ENCODE peak calls at places on chromosomes 11 and 22, in ten cellular contexts. One of them, this sample, is unnamed.

GRCh38 chr22:45742866-45743450 is 71.3 kb downstream of the ATXN10 start:
- DNase-seq in activated T-helper 2 cell treated with anti-CD3 and anti-CD28 coated beads, Interferon-gamma antibody, Interleukin-2, Interleukin-4, amounts not matched to agents 10 μg/mL and 5 μg/mL and 100 μg/mL, durations not matched to agents 14 hours and 24 hours and 36 hours: no peak
- DNase-seq in HT1080: peak; percentile 16
- DNase-seq in A172: no peak
- DNase-seq in A673: peak; percentile 11
- DNase-seq in stimulated activated CD4-positive, alpha-beta T cell treated with anti-CD3 and anti-CD28 coated beads, Interleukin-15, amount 100 ng/mL, for 1 hour: no peak
- DNase-seq in left colon: no peak
- DNase-seq in EL: peak; percentile 65
- DNase-seq in CD8-positive, alpha-beta memory T cell: no peak
- DNase-seq in KG1: peak; percentile 6
- DNase-seq in this sample: no peak

GRCh38 chr22:40036591-40037225 is 42.0 kb downstream of the FAM83F start:
- DNase-seq in activated T-helper 2 cell treated with anti-CD3 and anti-CD28 coated beads, Interferon-gamma antibody, Interleukin-2, Interleukin-4, amounts not matched to agents 10 μg/mL and 5 μg/mL and 100 μg/mL, durations not matched to agents 14 hours and 24 hours and 36 hours: peak; percentile 50
- DNase-seq in HT1080: peak; percentile 64
- DNase-seq in A172: peak; percentile 53
- DNase-seq in A673: peak; percentile 78
- DNase-seq in stimulated activated CD4-positive, alpha-beta T cell treated with anti-CD3 and anti-CD28 coated beads, Interleukin-15, amount 100 ng/mL, for 1 hour: peak; percentile 26
- DNase-seq in left colon: peak; percentile 60
- DNase-seq in EL: peak; percentile 70
- DNase-seq in CD8-positive, alpha-beta memory T cell: peak; percentile 18
- DNase-seq in KG1: peak; percentile 28
- DNase-seq in this sample: no peak

GRCh38 chr11:114040706-114041211 is 18.8 kb upstream of the ZBTB16 start:
- DNase-seq in activated T-helper 2 cell treated with anti-CD3 and anti-CD28 coated beads, Interferon-gamma antibody, Interleukin-2, Interleukin-4, amounts not matched to agents 10 μg/mL and 5 μg/mL and 100 μg/mL, durations not matched to agents 14 hours and 24 hours and 36 hours: no peak
- DNase-seq in HT1080: peak; percentile 49
- DNase-seq in A172: peak; percentile 41
- DNase-seq in A673: peak; percentile 27
- DNase-seq in stimulated activated CD4-positive, alpha-beta T cell treated with anti-CD3 and anti-CD28 coated beads, Interleukin-15, amount 100 ng/mL, for 1 hour: no peak
- DNase-seq in left colon: peak; percentile 66
- DNase-seq in EL: peak; percentile 4
- DNase-seq in CD8-positive, alpha-beta memory T cell: no peak
- DNase-seq in KG1: no peak
- DNase-seq in this sample: no peak

GRCh38 chr11:77262803-77263202 is 38.7 kb downstream of the GDPD4 start:
- DNase-seq in activated T-helper 2 cell treated with anti-CD3 and anti-CD28 coated beads, Interferon-gamma antibody, Interleukin-2, Interleukin-4, amounts not matched to agents 10 μg/mL and 5 μg/mL and 100 μg/mL, durations not matched to agents 14 hours and 24 hours and 36 hours: no peak
- DNase-seq in HT1080: no peak
- DNase-seq in A172: no peak
- DNase-seq in A673: no peak
- DNase-seq in stimulated activated CD4-positive, alpha-beta T cell treated with anti-CD3 and anti-CD28 coated beads, Interleukin-15, amount 100 ng/mL, for 1 hour: no peak
- DNase-seq in left colon: no peak
- DNase-seq in EL: no peak
- DNase-seq in CD8-positive, alpha-beta memory T cell: no peak
- DNase-seq in KG1: no peak
- DNase-seq in this sample: no peak

GRCh38 chr11:32006799-32007388 is 84.0 kb upstream of the RCN1 start:
- DNase-seq in activated T-helper 2 cell treated with anti-CD3 and anti-CD28 coated beads, Interferon-gamma antibody, Interleukin-2, Interleukin-4, amounts not matched to agents 10 μg/mL and 5 μg/mL and 100 μg/mL, durations not matched to agents 14 hours and 24 hours and 36 hours: no peak
- DNase-seq in HT1080: peak; percentile 52
- DNase-seq in A172: peak; percentile 68
- DNase-seq in A673: peak; percentile 89
- DNase-seq in stimulated activated CD4-positive, alpha-beta T cell treated with anti-CD3 and anti-CD28 coated beads, Interleukin-15, amount 100 ng/mL, for 1 hour: no peak
- DNase-seq in left colon: no peak
- DNase-seq in EL: peak; percentile 65
- DNase-seq in CD8-positive, alpha-beta memory T cell: no peak
- DNase-seq in KG1: peak; percentile 6
- DNase-seq in this sample: no peak

GRCh38 chr11:87290304-87290922 is 252.7 kb downstream of the TMEM135 start:
- DNase-seq in activated T-helper 2 cell treated with anti-CD3 and anti-CD28 coated beads, Interferon-gamma antibody, Interleukin-2, Interleukin-4, amounts not matched to agents 10 μg/mL and 5 μg/mL and 100 μg/mL, durations not matched to agents 14 hours and 24 hours and 36 hours: no peak
- DNase-seq in HT1080: peak; percentile 22
- DNase-seq in A172: peak; percentile 21
- DNase-seq in A673: peak; percentile 91
- DNase-seq in stimulated activated CD4-positive, alpha-beta T cell treated with anti-CD3 and anti-CD28 coated beads, Interleukin-15, amount 100 ng/mL, for 1 hour: no peak
- DNase-seq in left colon: no peak
- DNase-seq in EL: peak; percentile 63
- DNase-seq in CD8-positive, alpha-beta memory T cell: no peak
- DNase-seq in KG1: peak; percentile 66
- DNase-seq in this sample: no peak

GRCh38 chr22:48528221-48528915 is 1299.3 kb downstream of the BRD1 start:
- DNase-seq in activated T-helper 2 cell treated with anti-CD3 and anti-CD28 coated beads, Interferon-gamma antibody, Interleukin-2, Interleukin-4, amounts not matched to agents 10 μg/mL and 5 μg/mL and 100 μg/mL, durations not matched to agents 14 hours and 24 hours and 36 hours: no peak
- DNase-seq in HT1080: no peak
- DNase-seq in A172: no peak
- DNase-seq in A673: no peak
- DNase-seq in stimulated activated CD4-positive, alpha-beta T cell treated with anti-CD3 and anti-CD28 coated beads, Interleukin-15, amount 100 ng/mL, for 1 hour: no peak
- DNase-seq in left colon: no peak
- DNase-seq in EL: no peak
- DNase-seq in CD8-positive, alpha-beta memory T cell: no peak
- DNase-seq in KG1: no peak
- DNase-seq in this sample: no peak

GRCh38 chr22:50107529-50107928 is 17.7 kb downstream of the MOV10L1 start:
- DNase-seq in activated T-helper 2 cell treated with anti-CD3 and anti-CD28 coated beads, Interferon-gamma antibody, Interleukin-2, Interleukin-4, amounts not matched to agents 10 μg/mL and 5 μg/mL and 100 μg/mL, durations not matched to agents 14 hours and 24 hours and 36 hours: no peak
- DNase-seq in HT1080: no peak
- DNase-seq in A172: no peak
- DNase-seq in A673: no peak
- DNase-seq in stimulated activated CD4-positive, alpha-beta T cell treated with anti-CD3 and anti-CD28 coated beads, Interleukin-15, amount 100 ng/mL, for 1 hour: no peak
- DNase-seq in left colon: no peak
- DNase-seq in EL: no peak
- DNase-seq in CD8-positive, alpha-beta memory T cell: no peak
- DNase-seq in KG1: no peak
- DNase-seq in this sample: no peak

GRCh38 chr11:75524576-75525432 is 937 bp downstream of the GDPD5 start:
- DNase-seq in activated T-helper 2 cell treated with anti-CD3 and anti-CD28 coated beads, Interferon-gamma antibody, Interleukin-2, Interleukin-4, amounts not matched to agents 10 μg/mL and 5 μg/mL and 100 μg/mL, durations not matched to agents 14 hours and 24 hours and 36 hours: no peak
- DNase-seq in HT1080: peak; percentile 78
- DNase-seq in A172: peak; percentile 69
- DNase-seq in A673: no peak
- DNase-seq in stimulated activated CD4-positive, alpha-beta T cell treated with anti-CD3 and anti-CD28 coated beads, Interleukin-15, amount 100 ng/mL, for 1 hour: no peak
- DNase-seq in left colon: peak; percentile 47
- DNase-seq in EL: peak; percentile 34
- DNase-seq in CD8-positive, alpha-beta memory T cell: peak; percentile 29
- DNase-seq in KG1: no peak
- DNase-seq in this sample: peak; percentile 20

GRCh38 chr11:36126703-36127102 is 162.5 kb downstream of the COMMD9 start:
- DNase-seq in activated T-helper 2 cell treated with anti-CD3 and anti-CD28 coated beads, Interferon-gamma antibody, Interleukin-2, Interleukin-4, amounts not matched to agents 10 μg/mL and 5 μg/mL and 100 μg/mL, durations not matched to agents 14 hours and 24 hours and 36 hours: no peak
- DNase-seq in HT1080: no peak
- DNase-seq in A172: no peak
- DNase-seq in A673: peak; percentile 56
- DNase-seq in stimulated activated CD4-positive, alpha-beta T cell treated with anti-CD3 and anti-CD28 coated beads, Interleukin-15, amount 100 ng/mL, for 1 hour: no peak
- DNase-seq in left colon: no peak
- DNase-seq in EL: no peak
- DNase-seq in CD8-positive, alpha-beta memory T cell: no peak
- DNase-seq in KG1: no peak
- DNase-seq in this sample: no peak

GRCh38 chr11:94781822-94782221 is 13.7 kb downstream of the AMOTL1 start:
- DNase-seq in activated T-helper 2 cell treated with anti-CD3 and anti-CD28 coated beads, Interferon-gamma antibody, Interleukin-2, Interleukin-4, amounts not matched to agents 10 μg/mL and 5 μg/mL and 100 μg/mL, durations not matched to agents 14 hours and 24 hours and 36 hours: no peak
- DNase-seq in HT1080: no peak
- DNase-seq in A172: no peak
- DNase-seq in A673: no peak
- DNase-seq in stimulated activated CD4-positive, alpha-beta T cell treated with anti-CD3 and anti-CD28 coated beads, Interleukin-15, amount 100 ng/mL, for 1 hour: no peak
- DNase-seq in left colon: no peak
- DNase-seq in EL: peak; percentile 72
- DNase-seq in CD8-positive, alpha-beta memory T cell: no peak
- DNase-seq in KG1: no peak
- DNase-seq in this sample: no peak

GRCh38 chr11:103901656-103902055 is 134.8 kb upstream of the DDI1 start:
- DNase-seq in activated T-helper 2 cell treated with anti-CD3 and anti-CD28 coated beads, Interferon-gamma antibody, Interleukin-2, Interleukin-4, amounts not matched to agents 10 μg/mL and 5 μg/mL and 100 μg/mL, durations not matched to agents 14 hours and 24 hours and 36 hours: no peak
- DNase-seq in HT1080: no peak
- DNase-seq in A172: no peak
- DNase-seq in A673: no peak
- DNase-seq in stimulated activated CD4-positive, alpha-beta T cell treated with anti-CD3 and anti-CD28 coated beads, Interleukin-15, amount 100 ng/mL, for 1 hour: no peak
- DNase-seq in left colon: no peak
- DNase-seq in EL: no peak
- DNase-seq in CD8-positive, alpha-beta memory T cell: no peak
- DNase-seq in KG1: no peak
- DNase-seq in this sample: no peak

GRCh38 chr11:8102296-8102915 is 21.4 kb downstream of the TUB start:
- DNase-seq in activated T-helper 2 cell treated with anti-CD3 and anti-CD28 coated beads, Interferon-gamma antibody, Interleukin-2, Interleukin-4, amounts not matched to agents 10 μg/mL and 5 μg/mL and 100 μg/mL, durations not matched to agents 14 hours and 24 hours and 36 hours: no peak
- DNase-seq in HT1080: no peak
- DNase-seq in A172: no peak
- DNase-seq in A673: no peak
- DNase-seq in stimulated activated CD4-positive, alpha-beta T cell treated with anti-CD3 and anti-CD28 coated beads, Interleukin-15, amount 100 ng/mL, for 1 hour: no peak
- DNase-seq in left colon: no peak
- DNase-seq in EL: no peak
- DNase-seq in CD8-positive, alpha-beta memory T cell: no peak
- DNase-seq in KG1: no peak
- DNase-seq in this sample: no peak

GRCh38 chr11:104619751-104620150 is 278.5 kb downstream of the CASP12 start:
- DNase-seq in activated T-helper 2 cell treated with anti-CD3 and anti-CD28 coated beads, Interferon-gamma antibody, Interleukin-2, Interleukin-4, amounts not matched to agents 10 μg/mL and 5 μg/mL and 100 μg/mL, durations not matched to agents 14 hours and 24 hours and 36 hours: no peak
- DNase-seq in HT1080: no peak
- DNase-seq in A172: no peak
- DNase-seq in A673: peak; percentile 38
- DNase-seq in stimulated activated CD4-positive, alpha-beta T cell treated with anti-CD3 and anti-CD28 coated beads, Interleukin-15, amount 100 ng/mL, for 1 hour: no peak
- DNase-seq in left colon: no peak
- DNase-seq in EL: no peak
- DNase-seq in CD8-positive, alpha-beta memory T cell: no peak
- DNase-seq in KG1: no peak
- DNase-seq in this sample: no peak

GRCh38 chr11:71977090-71977489 is 21.6 kb upstream of the IL18BP start:
- DNase-seq in activated T-helper 2 cell treated with anti-CD3 and anti-CD28 coated beads, Interferon-gamma antibody, Interleukin-2, Interleukin-4, amounts not matched to agents 10 μg/mL and 5 μg/mL and 100 μg/mL, durations not matched to agents 14 hours and 24 hours and 36 hours: no peak
- DNase-seq in HT1080: no peak
- DNase-seq in A172: no peak
- DNase-seq in A673: no peak
- DNase-seq in stimulated activated CD4-positive, alpha-beta T cell treated with anti-CD3 and anti-CD28 coated beads, Interleukin-15, amount 100 ng/mL, for 1 hour: no peak
- DNase-seq in left colon: no peak
- DNase-seq in EL: no peak
- DNase-seq in CD8-positive, alpha-beta memory T cell: no peak
- DNase-seq in KG1: no peak
- DNase-seq in this sample: no peak

GRCh38 chr11:79708319-79708928 is 267.6 kb upstream of the TENM4 start:
- DNase-seq in activated T-helper 2 cell treated with anti-CD3 and anti-CD28 coated beads, Interferon-gamma antibody, Interleukin-2, Interleukin-4, amounts not matched to agents 10 μg/mL and 5 μg/mL and 100 μg/mL, durations not matched to agents 14 hours and 24 hours and 36 hours: no peak
- DNase-seq in HT1080: peak; percentile 64
- DNase-seq in A172: peak; percentile 42
- DNase-seq in A673: peak; percentile 74
- DNase-seq in stimulated activated CD4-positive, alpha-beta T cell treated with anti-CD3 and anti-CD28 coated beads, Interleukin-15, amount 100 ng/mL, for 1 hour: no peak
- DNase-seq in left colon: peak; percentile 6
- DNase-seq in EL: peak; percentile 42
- DNase-seq in CD8-positive, alpha-beta memory T cell: no peak
- DNase-seq in KG1: peak; percentile 17
- DNase-seq in this sample: no peak

GRCh38 chr11:40722179-40722795 is 737.2 kb downstream of the LRRC4C start:
- DNase-seq in activated T-helper 2 cell treated with anti-CD3 and anti-CD28 coated beads, Interferon-gamma antibody, Interleukin-2, Interleukin-4, amounts not matched to agents 10 μg/mL and 5 μg/mL and 100 μg/mL, durations not matched to agents 14 hours and 24 hours and 36 hours: no peak
- DNase-seq in HT1080: peak; percentile 51
- DNase-seq in A172: peak; percentile 2
- DNase-seq in A673: peak; percentile 89
- DNase-seq in stimulated activated CD4-positive, alpha-beta T cell treated with anti-CD3 and anti-CD28 coated beads, Interleukin-15, amount 100 ng/mL, for 1 hour: no peak
- DNase-seq in left colon: no peak
- DNase-seq in EL: no peak
- DNase-seq in CD8-positive, alpha-beta memory T cell: no peak
- DNase-seq in KG1: no peak
- DNase-seq in this sample: no peak

GRCh38 chr11:14773755-14774154 is 118.3 kb downstream of the CYP2R1 start:
- DNase-seq in activated T-helper 2 cell treated with anti-CD3 and anti-CD28 coated beads, Interferon-gamma antibody, Interleukin-2, Interleukin-4, amounts not matched to agents 10 μg/mL and 5 μg/mL and 100 μg/mL, durations not matched to agents 14 hours and 24 hours and 36 hours: no peak
- DNase-seq in HT1080: no peak
- DNase-seq in A172: no peak
- DNase-seq in A673: peak; percentile 58
- DNase-seq in stimulated activated CD4-positive, alpha-beta T cell treated with anti-CD3 and anti-CD28 coated beads, Interleukin-15, amount 100 ng/mL, for 1 hour: no peak
- DNase-seq in left colon: no peak
- DNase-seq in EL: no peak
- DNase-seq in CD8-positive, alpha-beta memory T cell: no peak
- DNase-seq in KG1: no peak
- DNase-seq in this sample: no peak

GRCh38 chr11:44615041-44615513 is 49.6 kb downstream of the CD82 start:
- DNase-seq in activated T-helper 2 cell treated with anti-CD3 and anti-CD28 coated beads, Interferon-gamma antibody, Interleukin-2, Interleukin-4, amounts not matched to agents 10 μg/mL and 5 μg/mL and 100 μg/mL, durations not matched to agents 14 hours and 24 hours and 36 hours: no peak
- DNase-seq in HT1080: no peak
- DNase-seq in A172: no peak
- DNase-seq in A673: no peak
- DNase-seq in stimulated activated CD4-positive, alpha-beta T cell treated with anti-CD3 and anti-CD28 coated beads, Interleukin-15, amount 100 ng/mL, for 1 hour: no peak
- DNase-seq in left colon: no peak
- DNase-seq in EL: no peak
- DNase-seq in CD8-positive, alpha-beta memory T cell: no peak
- DNase-seq in KG1: no peak
- DNase-seq in this sample: no peak

GRCh38 chr11:79066456-79067354 is 374.1 kb downstream of the TENM4 start:
- DNase-seq in activated T-helper 2 cell treated with anti-CD3 and anti-CD28 coated beads, Interferon-gamma antibody, Interleukin-2, Interleukin-4, amounts not matched to agents 10 μg/mL and 5 μg/mL and 100 μg/mL, durations not matched to agents 14 hours and 24 hours and 36 hours: no peak
- DNase-seq in HT1080: no peak
- DNase-seq in A172: no peak
- DNase-seq in A673: peak; percentile 28
- DNase-seq in stimulated activated CD4-positive, alpha-beta T cell treated with anti-CD3 and anti-CD28 coated beads, Interleukin-15, amount 100 ng/mL, for 1 hour: no peak
- DNase-seq in left colon: no peak
- DNase-seq in EL: no peak
- DNase-seq in CD8-positive, alpha-beta memory T cell: no peak
- DNase-seq in KG1: no peak
- DNase-seq in this sample: no peak

GRCh38 chr22:29044657-29045176 is 16.9 kb downstream of the C22orf31 start:
- DNase-seq in activated T-helper 2 cell treated with anti-CD3 and anti-CD28 coated beads, Interferon-gamma antibody, Interleukin-2, Interleukin-4, amounts not matched to agents 10 μg/mL and 5 μg/mL and 100 μg/mL, durations not matched to agents 14 hours and 24 hours and 36 hours: no peak
- DNase-seq in HT1080: peak; percentile 81
- DNase-seq in A172: peak; percentile 68
- DNase-seq in A673: no peak
- DNase-seq in stimulated activated CD4-positive, alpha-beta T cell treated with anti-CD3 and anti-CD28 coated beads, Interleukin-15, amount 100 ng/mL, for 1 hour: no peak
- DNase-seq in left colon: no peak
- DNase-seq in EL: peak; percentile 84
- DNase-seq in CD8-positive, alpha-beta memory T cell: no peak
- DNase-seq in KG1: no peak
- DNase-seq in this sample: no peak

GRCh38 chr11:134471341-134472187 is 59.5 kb upstream of the B3GAT1 start:
- DNase-seq in activated T-helper 2 cell treated with anti-CD3 and anti-CD28 coated beads, Interferon-gamma antibody, Interleukin-2, Interleukin-4, amounts not matched to agents 10 μg/mL and 5 μg/mL and 100 μg/mL, durations not matched to agents 14 hours and 24 hours and 36 hours: no peak
- DNase-seq in HT1080: no peak
- DNase-seq in A172: no peak
- DNase-seq in A673: no peak
- DNase-seq in stimulated activated CD4-positive, alpha-beta T cell treated with anti-CD3 and anti-CD28 coated beads, Interleukin-15, amount 100 ng/mL, for 1 hour: no peak
- DNase-seq in left colon: no peak
- DNase-seq in EL: no peak
- DNase-seq in CD8-positive, alpha-beta memory T cell: no peak
- DNase-seq in KG1: no peak
- DNase-seq in this sample: no peak

GRCh38 chr11:102806296-102806695 is 8.3 kb upstream of the MMP1 start:
- DNase-seq in activated T-helper 2 cell treated with anti-CD3 and anti-CD28 coated beads, Interferon-gamma antibody, Interleukin-2, Interleukin-4, amounts not matched to agents 10 μg/mL and 5 μg/mL and 100 μg/mL, durations not matched to agents 14 hours and 24 hours and 36 hours: no peak
- DNase-seq in HT1080: no peak
- DNase-seq in A172: no peak
- DNase-seq in A673: no peak
- DNase-seq in stimulated activated CD4-positive, alpha-beta T cell treated with anti-CD3 and anti-CD28 coated beads, Interleukin-15, amount 100 ng/mL, for 1 hour: no peak
- DNase-seq in left colon: no peak
- DNase-seq in EL: peak; percentile 41
- DNase-seq in CD8-positive, alpha-beta memory T cell: no peak
- DNase-seq in KG1: no peak
- DNase-seq in this sample: no peak

GRCh38 chr11:117807482-117808272 is 10.7 kb upstream of the DSCAML1 start:
- DNase-seq in activated T-helper 2 cell treated with anti-CD3 and anti-CD28 coated beads, Interferon-gamma antibody, Interleukin-2, Interleukin-4, amounts not matched to agents 10 μg/mL and 5 μg/mL and 100 μg/mL, durations not matched to agents 14 hours and 24 hours and 36 hours: peak; percentile 54
- DNase-seq in HT1080: peak; percentile 40
- DNase-seq in A172: peak; percentile 24
- DNase-seq in A673: peak; percentile 83
- DNase-seq in stimulated activated CD4-positive, alpha-beta T cell treated with anti-CD3 and anti-CD28 coated beads, Interleukin-15, amount 100 ng/mL, for 1 hour: peak; percentile 71
- DNase-seq in left colon: peak; percentile 93
- DNase-seq in EL: peak; percentile 51
- DNase-seq in CD8-positive, alpha-beta memory T cell: peak; percentile 75
- DNase-seq in KG1: peak; percentile 61
- DNase-seq in this sample: peak; percentile 47

GRCh38 chr22:19844423-19845368 is 10.0 kb downstream of the GNB1L start:
- DNase-seq in activated T-helper 2 cell treated with anti-CD3 and anti-CD28 coated beads, Interferon-gamma antibody, Interleukin-2, Interleukin-4, amounts not matched to agents 10 μg/mL and 5 μg/mL and 100 μg/mL, durations not matched to agents 14 hours and 24 hours and 36 hours: no peak
- DNase-seq in HT1080: peak; percentile 72
- DNase-seq in A172: peak; percentile 55
- DNase-seq in A673: no peak
- DNase-seq in stimulated activated CD4-positive, alpha-beta T cell treated with anti-CD3 and anti-CD28 coated beads, Interleukin-15, amount 100 ng/mL, for 1 hour: no peak
- DNase-seq in left colon: peak; percentile 33
- DNase-seq in EL: peak; percentile 82
- DNase-seq in CD8-positive, alpha-beta memory T cell: no peak
- DNase-seq in KG1: no peak
- DNase-seq in this sample: no peak

GRCh38 chr11:61616443-61616842 is 35.6 kb upstream of the SYT7 start:
- DNase-seq in activated T-helper 2 cell treated with anti-CD3 and anti-CD28 coated beads, Interferon-gamma antibody, Interleukin-2, Interleukin-4, amounts not matched to agents 10 μg/mL and 5 μg/mL and 100 μg/mL, durations not matched to agents 14 hours and 24 hours and 36 hours: no peak
- DNase-seq in HT1080: peak; percentile 75
- DNase-seq in A172: peak; percentile 45
- DNase-seq in A673: no peak
- DNase-seq in stimulated activated CD4-positive, alpha-beta T cell treated with anti-CD3 and anti-CD28 coated beads, Interleukin-15, amount 100 ng/mL, for 1 hour: no peak
- DNase-seq in left colon: no peak
- DNase-seq in EL: peak; percentile 54
- DNase-seq in CD8-positive, alpha-beta memory T cell: no peak
- DNase-seq in KG1: no peak
- DNase-seq in this sample: no peak

GRCh38 chr22:27207907-27208306 is 550.5 kb downstream of the MIAT start:
- DNase-seq in activated T-helper 2 cell treated with anti-CD3 and anti-CD28 coated beads, Interferon-gamma antibody, Interleukin-2, Interleukin-4, amounts not matched to agents 10 μg/mL and 5 μg/mL and 100 μg/mL, durations not matched to agents 14 hours and 24 hours and 36 hours: no peak
- DNase-seq in HT1080: peak; percentile 61
- DNase-seq in A172: peak; percentile 21
- DNase-seq in A673: peak; percentile 30
- DNase-seq in stimulated activated CD4-positive, alpha-beta T cell treated with anti-CD3 and anti-CD28 coated beads, Interleukin-15, amount 100 ng/mL, for 1 hour: no peak
- DNase-seq in left colon: no peak
- DNase-seq in EL: peak; percentile 36
- DNase-seq in CD8-positive, alpha-beta memory T cell: no peak
- DNase-seq in KG1: no peak
- DNase-seq in this sample: no peak

GRCh38 chr11:1456166-1456565 is 30.4 kb downstream of the MOB2 start:
- DNase-seq in activated T-helper 2 cell treated with anti-CD3 and anti-CD28 coated beads, Interferon-gamma antibody, Interleukin-2, Interleukin-4, amounts not matched to agents 10 μg/mL and 5 μg/mL and 100 μg/mL, durations not matched to agents 14 hours and 24 hours and 36 hours: no peak
- DNase-seq in HT1080: no peak
- DNase-seq in A172: no peak
- DNase-seq in A673: no peak
- DNase-seq in stimulated activated CD4-positive, alpha-beta T cell treated with anti-CD3 and anti-CD28 coated beads, Interleukin-15, amount 100 ng/mL, for 1 hour: no peak
- DNase-seq in left colon: no peak
- DNase-seq in EL: no peak
- DNase-seq in CD8-positive, alpha-beta memory T cell: no peak
- DNase-seq in KG1: no peak
- DNase-seq in this sample: no peak